ENCODE peak calls at places on chromosomes 1 and 21, in seven cellular contexts. F, B, T, Q, J, G and S are unnamed samples.

GRCh38 chr1:18931731-18932130 is 24.7 kb downstream of the IFFO2 start:
- DNase-seq in T (peak), G (no peak), J (no peak), B (no peak), Q (no peak), F (no peak), S (no peak)

GRCh38 chr1:177632923-177633322 is 336.9 kb downstream of the SEC16B start:
- DNase-seq in Q (no peak), B (no peak), T (no peak), J (no peak), F (no peak), G (no peak), S (no peak)

GRCh38 chr1:117759535-117759934 is 153.7 kb downstream of the TENT5C start:
- DNase-seq in T (no peak), F (no peak), J (no peak), B (no peak), Q (no peak), G (no peak), S (no peak)

GRCh38 chr1:165411396-165411795 is 33.5 kb downstream of the RXRG start:
- DNase-seq in F (no peak), J (no peak), Q (no peak), B (no peak), G (no peak), T (no peak), S (no peak)

GRCh38 chr21:42562258-42562657 is 48.6 kb downstream of the SLC37A1 start:
- DNase-seq in Q (no peak), T (no peak), F (no peak), J (no peak), B (no peak), G (no peak), S (no peak)

GRCh38 chr1:85237613-85238012 is 21.8 kb downstream of the C1orf52 start:
- DNase-seq in Q (no peak), J (no peak), B (no peak), G (no peak), T (no peak), F (no peak), S (no peak)

GRCh38 chr1:118589486-118589885 is 398.7 kb downstream of the TBX15 start:
- DNase-seq in B (no peak), Q (no peak), T (no peak), G (no peak), F (no peak), J (no peak), S (no peak)

GRCh38 chr1:10489291-10490055 is 14.7 kb downstream of the PEX14 start:
- DNase-seq in B (no peak), Q (no peak), T (peak), G (no peak), J (peak), F (no peak), S (no peak)

GRCh38 chr1:198228925-198229324 is 72.1 kb downstream of the NEK7 start:
- DNase-seq in Q (no peak), J (no peak), F (no peak), T (no peak), B (no peak), G (no peak), S (no peak)

GRCh38 chr1:185585770-185586169 is 148.4 kb upstream of the HMCN1 start:
- DNase-seq in T (no peak), F (no peak), J (no peak), Q (no peak), B (no peak), G (no peak), S (no peak)

GRCh38 chr1:222068101-222068500 is 326.2 kb upstream of the DUSP10 start:
- DNase-seq in F (no peak), G (no peak), J (no peak), B (no peak), Q (no peak), T (no peak), S (no peak)
- TF ChIP-seq CTCF in F (no peak), G (no peak), J (no peak), B (no peak), Q (no peak), T (no peak), S (no peak)

GRCh38 chr21:41362605-41363369 is 960 bp downstream of the MX2 start:
- DNase-seq in J (no peak), F (no peak), T (no peak), G (no peak), Q (no peak), B (no peak), S (no peak)
- H3K4me3 ChIP-seq in J (no peak), F (no peak), T (peak), G (peak), Q (peak), B (no peak), S (peak)

GRCh38 chr1:40449684-40450490 is at the start of gene ZFP69B:
- DNase-seq in T (peak), Q (peak), F (peak), G (peak), J (peak), B (peak), S (peak)
- TF ChIP-seq CTCF in T (no peak), Q (no peak), F (no peak), G (peak), J (no peak), B (no peak), S (peak)

DNA sequence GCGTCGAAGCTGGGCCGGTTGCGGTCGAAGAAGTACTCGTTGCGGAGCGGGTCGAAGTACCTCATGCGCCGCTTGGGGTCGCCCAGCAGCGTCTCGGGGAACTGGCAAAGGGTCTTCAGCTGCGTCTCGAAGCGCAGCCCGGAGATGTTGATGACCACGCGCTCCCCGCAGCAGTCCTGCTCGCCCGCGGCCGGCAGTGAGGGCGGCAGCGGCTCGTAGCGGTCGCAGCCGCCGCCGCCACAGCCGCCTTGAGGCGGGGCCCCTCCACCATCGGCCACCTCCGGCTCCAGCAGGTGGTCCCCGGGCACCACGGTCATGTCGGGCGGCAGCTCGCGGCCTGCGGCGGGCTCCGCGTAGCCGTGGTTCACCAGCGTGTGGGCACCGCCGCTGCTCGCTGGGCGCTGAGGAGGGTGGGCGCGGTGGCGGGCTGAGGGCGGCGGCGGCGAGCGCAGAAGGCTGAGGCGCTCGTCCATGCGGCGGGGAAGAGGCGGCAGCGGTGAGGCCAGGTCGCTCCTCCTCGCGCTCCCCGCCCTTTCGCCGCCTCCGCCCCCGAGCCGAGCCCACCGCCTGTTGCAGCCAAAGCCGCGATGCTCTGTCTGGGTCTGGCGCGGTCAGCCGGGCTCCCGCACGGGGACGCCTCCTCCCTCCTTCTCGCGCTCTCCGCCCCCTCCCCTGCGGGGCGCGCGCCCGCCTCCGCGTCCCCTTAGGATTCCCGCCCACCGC is at the start of gene KCNA3:
- DNase-seq in J (peak), G (no peak), F (no peak), B (peak), T (peak), Q (peak), S (no peak)
- H3K4me3 ChIP-seq in J (peak), G (peak), F (peak), B (peak), T (peak), Q (peak), S (no peak)

GRCh38 chr1:24934300-24935195 is 4.5 kb upstream of the RUNX3 start:
- DNase-seq in T (no peak), G (no peak), Q (no peak), B (no peak), F (no peak), J (no peak), S (no peak)
- TF ChIP-seq CTCF in T (no peak), G (no peak), Q (no peak), B (no peak), F (no peak), J (no peak), S (no peak)

GRCh38 chr1:46130144-46130543 is 2.3 kb downstream of the PIK3R3 start:
- DNase-seq in F (no peak), Q (no peak), B (no peak), G (no peak), J (no peak), T (no peak), S (no peak)
- H3K4me3 ChIP-seq in F (peak), Q (peak), B (peak), G (peak), J (no peak), T (peak), S (peak)